ENCODE peak calls at places on chromosomes 5 and 9, in seven cellular contexts. I is mesenchymal stem cell, D is prostate gland, Q is fibroblast of pulmonary artery, U is dorsolateral prefrontal cortex, V is DND-41, S is cardiac muscle cell. Y is an unnamed sample.

GRCh38 chr5:147887026-147887627 is 8.6 kb downstream of the SCGB3A2 start:
- DNase-seq in I (peak), D (peak), Q (peak), U (no peak), V (no peak), S (peak), Y (no peak)

GRCh38 chr5:179731791-179732411 is 721 bp upstream of the MAML1 start:
- DNase-seq in I (peak), D (no peak), Q (peak), U (no peak), V (peak), S (peak), Y (peak)

GRCh38 chr5:166377756-166378155 is 1913.7 kb upstream of the WWC1 start:
- DNase-seq in I (no peak), D (no peak), Q (no peak), U (no peak), V (no peak), S (no peak), Y (no peak)

GRCh38 chr5:131968396-131968954 is 23.0 kb upstream of the MEIKIN start:
- DNase-seq in I (no peak), D (no peak), Q (peak), U (no peak), V (no peak), S (peak), Y (no peak)

GRCh38 chr5:10304932-10305331 is 2.8 kb downstream of the CMBL start:
- DNase-seq in I (no peak), D (no peak), Q (no peak), U (no peak), V (no peak), S (no peak), Y (no peak)

GRCh38 chr5:32115985-32116384 is 58.1 kb downstream of the GOLPH3 start:
- DNase-seq in I (no peak), D (no peak), Q (no peak), U (no peak), V (no peak), S (no peak), Y (no peak)

GRCh38 chr5:92337772-92338234 is 954.7 kb upstream of the ARRDC3 start:
- DNase-seq in I (peak), D (no peak), Q (peak), U (no peak), V (no peak), S (peak), Y (no peak)

GRCh38 chr9:35322075-35322885 is 160.5 kb downstream of the UNC13B start:
- DNase-seq in I (no peak), D (no peak), Q (no peak), U (peak), V (no peak), S (no peak), Y (no peak)

GRCh38 chr5:36502608-36503007 is 103.8 kb upstream of the SLC1A3 start:
- DNase-seq in I (peak), D (peak), Q (peak), U (no peak), V (no peak), S (peak), Y (no peak)

GRCh38 chr5:151523335-151523734 is 67.8 kb downstream of the FAT2 start:
- DNase-seq in I (peak), D (no peak), Q (peak), U (no peak), V (peak), S (peak), Y (no peak)

GRCh38 chr9:121447341-121447834 is 52.3 kb downstream of the GGTA1 start:
- DNase-seq in I (peak), D (no peak), Q (peak), U (no peak), V (peak), S (peak), Y (no peak)

GRCh38 chr5:115522832-115523365 is 21.7 kb downstream of the FEM1C start:
- DNase-seq in I (no peak), D (no peak), Q (no peak), U (no peak), V (no peak), S (no peak), Y (no peak)

GRCh38 chr5:158212915-158213314 is 354.0 kb upstream of the CLINT1 start:
- DNase-seq in I (no peak), D (no peak), Q (no peak), U (no peak), V (no peak), S (peak), Y (no peak)

GRCh38 chr5:89729623-89730390 is 679.7 kb downstream of the CETN3 start:
- DNase-seq in I (peak), D (no peak), Q (no peak), U (no peak), V (no peak), S (peak), Y (no peak)

GRCh38 chr5:141753971-141754713 is 72.1 kb upstream of the ARAP3 start:
- DNase-seq in I (peak), D (no peak), Q (peak), U (no peak), V (peak), S (peak), Y (peak)

GRCh38 chr5:41071975-41072374 is 833 bp upstream of the MROH2B start:
- DNase-seq in I (no peak), D (no peak), Q (peak), U (no peak), V (no peak), S (peak), Y (no peak)

GRCh38 chr9:115998661-115999060 is 154.9 kb upstream of the PAPPA start:
- DNase-seq in I (no peak), D (no peak), Q (peak), U (no peak), V (no peak), S (peak), Y (no peak)

GRCh38 chr5:74446673-74447337 is 193.7 kb downstream of the ENC1 start:
- DNase-seq in I (no peak), D (no peak), Q (peak), U (no peak), V (no peak), S (peak), Y (peak)

GRCh38 chr5:2403296-2403695 is 348.2 kb downstream of the IRX2 start:
- DNase-seq in I (no peak), D (no peak), Q (no peak), U (no peak), V (no peak), S (no peak), Y (no peak)

GRCh38 chr9:92385474-92385873 is 18.9 kb downstream of the OGN start:
- DNase-seq in I (no peak), D (no peak), Q (no peak), U (no peak), V (no peak), S (no peak), Y (no peak)

GRCh38 chr5:91910247-91910646 is 527.1 kb upstream of the ARRDC3 start:
- DNase-seq in I (no peak), D (no peak), Q (no peak), U (no peak), V (no peak), S (no peak), Y (no peak)

GRCh38 chr5:1010641-1011046 is 2.0 kb downstream of the NKD2 start:
- DNase-seq in I (no peak), D (no peak), Q (no peak), U (peak), V (no peak), S (no peak), Y (no peak)

GRCh38 chr9:20041717-20042116 is 252.9 kb upstream of the SLC24A2 start:
- DNase-seq in I (no peak), D (no peak), Q (no peak), U (no peak), V (peak), S (no peak), Y (no peak)

GRCh38 chr9:70479880-70480291 is 65.4 kb upstream of the KLF9 start:
- DNase-seq in I (peak), D (peak), Q (peak), U (no peak), V (no peak), S (peak), Y (no peak)

GRCh38 chr5:124212949-124213348 is 533.5 kb downstream of the ZNF608 start:
- DNase-seq in I (no peak), D (no peak), Q (no peak), U (no peak), V (no peak), S (no peak), Y (no peak)

GRCh38 chr5:94745786-94746730 is 127.6 kb downstream of the SLF1 start:
- DNase-seq in I (peak), D (no peak), Q (peak), U (no peak), V (no peak), S (no peak), Y (no peak)

GRCh38 chr5:174386306-174386705 is 338.1 kb upstream of the MSX2 start:
- DNase-seq in I (no peak), D (no peak), Q (peak), U (no peak), V (no peak), S (peak), Y (no peak)

GRCh38 chr5:107253246-107253645 is 417.5 kb downstream of the EFNA5 start:
- DNase-seq in I (no peak), D (peak), Q (no peak), U (no peak), V (no peak), S (no peak), Y (no peak)

GRCh38 chr5:158013939-158014338 is 155.0 kb upstream of the CLINT1 start:
- DNase-seq in I (no peak), D (no peak), Q (peak), U (no peak), V (peak), S (peak), Y (no peak)

GRCh38 chr5:43639566-43639965 is 36.6 kb downstream of the NNT start:
- DNase-seq in I (no peak), D (no peak), Q (no peak), U (no peak), V (no peak), S (no peak), Y (no peak)

GRCh38 chr9:36922548-36922947 is 111.5 kb downstream of the PAX5 start:
- DNase-seq in I (no peak), D (no peak), Q (no peak), U (no peak), V (no peak), S (no peak), Y (no peak)

GRCh38 chr9:124295097-124295794 is 37.5 kb downstream of the NEK6 start:
- DNase-seq in I (peak), D (no peak), Q (peak), U (no peak), V (no peak), S (peak), Y (no peak)

GRCh38 chr5:67414712-67415111 is 218.1 kb upstream of the CD180 start:
- DNase-seq in I (no peak), D (no peak), Q (peak), U (no peak), V (no peak), S (peak), Y (no peak)

GRCh38 chr9:8907863-8908262 is 1108.3 kb upstream of the DMAC1 start:
- DNase-seq in I (peak), D (no peak), Q (peak), U (no peak), V (no peak), S (peak), Y (no peak)

GRCh38 chr9:86901511-86901910 is 45.8 kb downstream of the GAS1 start:
- DNase-seq in I (no peak), D (no peak), Q (no peak), U (no peak), V (no peak), S (no peak), Y (no peak)

GRCh38 chr9:86908261-86908660 is 39.0 kb downstream of the GAS1 start:
- DNase-seq in I (no peak), D (no peak), Q (no peak), U (no peak), V (no peak), S (no peak), Y (no peak)

GRCh38 chr9:86907346-86907745 is 40.0 kb downstream of the GAS1 start:
- DNase-seq in I (no peak), D (no peak), Q (no peak), U (no peak), V (no peak), S (no peak), Y (no peak)

GRCh38 chr9:86902606-86903460 is 44.5 kb downstream of the GAS1 start:
- DNase-seq in I (peak), D (no peak), Q (no peak), U (no peak), V (no peak), S (peak), Y (no peak)

GRCh38 chr9:86903461-86904010 is 43.8 kb downstream of the GAS1 start:
- DNase-seq in I (no peak), D (no peak), Q (no peak), U (no peak), V (no peak), S (no peak), Y (no peak)
- H3K4me3 ChIP-seq in I (no peak), D (no peak), Q (no peak), U (no peak), V (no peak), S (peak), Y (no peak)

GRCh38 chr9:89712285-89712684 is 107.5 kb downstream of the GADD45G start:
- DNase-seq in I (no peak), D (no peak), Q (no peak), U (no peak), V (no peak), S (no peak), Y (no peak)
- H3K4me3 ChIP-seq in I (no peak), D (no peak), Q (no peak), U (no peak), V (no peak), S (no peak), Y (no peak)

GRCh38 chr9:33752130-33752637 is 43.2 kb upstream of the PRSS3 start:
- DNase-seq in I (no peak), D (no peak), Q (no peak), U (no peak), V (no peak), S (no peak), Y (no peak)

GRCh38 chr9:33748633-33749304 is 46.6 kb upstream of the PRSS3 start:
- DNase-seq in I (no peak), D (no peak), Q (no peak), U (no peak), V (peak), S (no peak), Y (no peak)

GRCh38 chr9:33751536-33752129 is 43.7 kb upstream of the PRSS3 start:
- DNase-seq in I (no peak), D (no peak), Q (no peak), U (no peak), V (no peak), S (no peak), Y (no peak)

GRCh38 chr9:33750307-33750838 is 45.0 kb upstream of the PRSS3 start:
- DNase-seq in I (no peak), D (no peak), Q (no peak), U (no peak), V (no peak), S (peak), Y (no peak)

GRCh38 chr9:33750839-33751339 is 44.5 kb upstream of the PRSS3 start:
- DNase-seq in I (no peak), D (no peak), Q (no peak), U (no peak), V (no peak), S (peak), Y (no peak)
- H3K4me3 ChIP-seq in I (no peak), D (no peak), Q (peak), U (peak), V (no peak), S (peak), Y (peak)

GRCh38 chr9:101445353-101446029 is 9.9 kb upstream of the ALDOB start:
- DNase-seq in I (no peak), D (no peak), Q (peak), U (no peak), V (no peak), S (peak), Y (no peak)
- H3K4me3 ChIP-seq in I (no peak), D (no peak), Q (peak), U (no peak), V (no peak), S (no peak), Y (no peak)

GRCh38 chr5:172806897-172807672 is 27.0 kb upstream of the ERGIC1 start:
- DNase-seq in I (peak), D (peak), Q (peak), U (peak), V (no peak), S (peak), Y (peak)
- H3K4me3 ChIP-seq in I (no peak), D (no peak), Q (no peak), U (no peak), V (no peak), S (no peak), Y (no peak)

GRCh38 chr5:143114481-143114880 is 289.0 kb downstream of the NR3C1 start:
- DNase-seq in I (no peak), D (no peak), Q (no peak), U (no peak), V (no peak), S (no peak), Y (no peak)
- H3K4me3 ChIP-seq in I (no peak), D (no peak), Q (no peak), U (no peak), V (no peak), S (no peak), Y (no peak)

Y was measured in pancreas.